ENCODE peak calls at places on chromosomes 3 and 15, in five cellular contexts. One of them, this sample, is unnamed. For H3K36me3, the result is how much of the 10 kb centered on the place peaks cover.

GRCh38 chr3:53038679-53039375 is 7.0 kb downstream of the SFMBT1 start:
- DNase-seq in astrocyte: no peak
- DNase-seq in upper lobe of left lung: no peak
- DNase-seq in CD8-positive, alpha-beta T cell: no peak
- DNase-seq in stomach: no peak
- DNase-seq in this sample: no peak

GRCh38 chr15:63915209-63915887 is 81.6 kb upstream of the HERC1 start:
- DNase-seq in CD8-positive, alpha-beta T cell: no peak
- DNase-seq in stomach: no peak
- DNase-seq in upper lobe of left lung: no peak
- DNase-seq in astrocyte: no peak
- DNase-seq in this sample: no peak

GRCh38 chr3:195115598-195115905 is 155.4 kb downstream of the XXYLT1 start:
- DNase-seq in astrocyte: no peak
- DNase-seq in CD8-positive, alpha-beta T cell: no peak
- DNase-seq in upper lobe of left lung: no peak
- DNase-seq in stomach: no peak
- DNase-seq in this sample: no peak

GRCh38 chr15:39407116-39407515 is 173.8 kb upstream of the THBS1 start:
- DNase-seq in astrocyte: no peak
- DNase-seq in upper lobe of left lung: no peak
- DNase-seq in stomach: no peak
- DNase-seq in CD8-positive, alpha-beta T cell: no peak
- DNase-seq in this sample: no peak

GRCh38 chr15:45414215-45414885 is 36.0 kb upstream of the GATM start:
- DNase-seq in upper lobe of left lung: no peak
- DNase-seq in astrocyte: no peak
- DNase-seq in CD8-positive, alpha-beta T cell: no peak
- DNase-seq in stomach: no peak
- DNase-seq in this sample: no peak

GRCh38 chr3:38648659-38649499 is 608 bp downstream of the SCN5A start:
- DNase-seq in upper lobe of left lung: no peak
- DNase-seq in CD8-positive, alpha-beta T cell: no peak
- DNase-seq in stomach: no peak
- DNase-seq in astrocyte: no peak
- DNase-seq in this sample: peak

GRCh38 chr3:186152889-186153292 is 44.0 kb upstream of the ETV5 start:
- DNase-seq in upper lobe of left lung: no peak
- DNase-seq in astrocyte: no peak
- DNase-seq in stomach: no peak
- DNase-seq in CD8-positive, alpha-beta T cell: no peak
- DNase-seq in this sample: no peak

GRCh38 chr15:49556437-49556836 is 64.2 kb downstream of the FAM227B start:
- DNase-seq in CD8-positive, alpha-beta T cell: no peak
- DNase-seq in upper lobe of left lung: no peak
- DNase-seq in astrocyte: no peak
- DNase-seq in stomach: no peak
- DNase-seq in this sample: no peak

GRCh38 chr15:100710213-100710612 is 107.8 kb downstream of the ASB7 start:
- DNase-seq in astrocyte: no peak
- DNase-seq in CD8-positive, alpha-beta T cell: no peak
- DNase-seq in stomach: no peak
- DNase-seq in upper lobe of left lung: no peak
- DNase-seq in this sample: no peak

GRCh38 chr3:47404955-47405790 is 24.4 kb downstream of the PTPN23 start:
- DNase-seq in astrocyte: peak
- DNase-seq in CD8-positive, alpha-beta T cell: no peak
- DNase-seq in upper lobe of left lung: no peak
- DNase-seq in stomach: peak
- DNase-seq in this sample: peak

GRCh38 chr3:190073264-190073663 is 47.4 kb downstream of the P3H2 start:
- DNase-seq in upper lobe of left lung: peak
- DNase-seq in astrocyte: peak
- DNase-seq in stomach: no peak
- DNase-seq in CD8-positive, alpha-beta T cell: no peak
- DNase-seq in this sample: no peak

GRCh38 chr15:67690936-67691335 is 134.4 kb upstream of the SKOR1 start:
- DNase-seq in stomach: no peak
- DNase-seq in CD8-positive, alpha-beta T cell: no peak
- DNase-seq in upper lobe of left lung: no peak
- DNase-seq in astrocyte: peak
- DNase-seq in this sample: peak

DNA sequence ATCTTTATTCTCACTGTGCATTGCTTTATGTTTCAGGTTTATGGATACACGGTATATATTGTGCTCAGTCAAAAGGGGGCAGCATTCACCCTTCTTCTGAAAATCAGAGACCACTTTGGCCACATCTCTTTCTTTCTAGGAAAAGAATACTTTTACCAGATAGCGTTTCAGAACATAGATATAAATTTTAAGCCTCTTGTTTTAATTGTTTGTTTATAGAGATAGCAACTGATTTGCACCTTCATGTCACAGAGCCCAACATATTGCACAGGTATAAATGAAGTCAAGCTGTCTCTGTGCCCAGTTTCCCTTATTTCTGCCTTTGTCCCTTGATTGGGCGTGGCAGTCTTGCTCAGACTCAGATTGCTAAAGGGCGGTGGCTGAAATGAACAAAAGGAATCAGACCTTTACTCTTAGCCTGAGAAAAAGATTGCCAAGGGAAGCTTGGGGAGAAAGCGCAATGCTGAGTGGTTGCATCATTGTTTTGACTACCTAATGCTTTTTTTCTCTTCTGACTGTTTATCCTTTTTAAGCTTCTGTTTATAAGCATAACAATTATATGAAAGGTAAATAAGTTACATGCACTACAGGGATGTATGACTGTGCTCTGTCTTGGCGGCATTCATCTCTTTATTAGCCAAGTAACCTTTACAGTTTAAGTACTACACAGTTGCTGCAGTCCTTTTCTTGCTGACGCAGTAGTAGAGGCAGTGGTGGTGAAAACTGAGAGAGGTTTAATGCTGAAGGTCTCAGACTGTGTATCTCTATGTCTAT is 70.8 kb upstream of the ZBTB20 start:
- DNase-seq in stomach: no peak
- DNase-seq in upper lobe of left lung: no peak
- DNase-seq in astrocyte: peak
- DNase-seq in CD8-positive, alpha-beta T cell: no peak
- DNase-seq in this sample: no peak
- TF ChIP-seq CTCF in stomach: peak
- TF ChIP-seq CTCF in upper lobe of left lung: peak
- TF ChIP-seq CTCF in astrocyte: peak
- TF ChIP-seq CTCF in CD8-positive, alpha-beta T cell: peak
- TF ChIP-seq CTCF in this sample: peak

GRCh38 chr3:46094506-46094905 is 67.2 kb upstream of the XCR1 start:
- DNase-seq in astrocyte: no peak
- DNase-seq in upper lobe of left lung: no peak
- DNase-seq in stomach: no peak
- DNase-seq in CD8-positive, alpha-beta T cell: no peak
- DNase-seq in this sample: no peak
- H3K4me3 ChIP-seq in astrocyte: no peak
- H3K4me3 ChIP-seq in upper lobe of left lung: no peak
- H3K4me3 ChIP-seq in stomach: no peak
- H3K4me3 ChIP-seq in CD8-positive, alpha-beta T cell: no peak
- H3K4me3 ChIP-seq in this sample: no peak

DNA sequence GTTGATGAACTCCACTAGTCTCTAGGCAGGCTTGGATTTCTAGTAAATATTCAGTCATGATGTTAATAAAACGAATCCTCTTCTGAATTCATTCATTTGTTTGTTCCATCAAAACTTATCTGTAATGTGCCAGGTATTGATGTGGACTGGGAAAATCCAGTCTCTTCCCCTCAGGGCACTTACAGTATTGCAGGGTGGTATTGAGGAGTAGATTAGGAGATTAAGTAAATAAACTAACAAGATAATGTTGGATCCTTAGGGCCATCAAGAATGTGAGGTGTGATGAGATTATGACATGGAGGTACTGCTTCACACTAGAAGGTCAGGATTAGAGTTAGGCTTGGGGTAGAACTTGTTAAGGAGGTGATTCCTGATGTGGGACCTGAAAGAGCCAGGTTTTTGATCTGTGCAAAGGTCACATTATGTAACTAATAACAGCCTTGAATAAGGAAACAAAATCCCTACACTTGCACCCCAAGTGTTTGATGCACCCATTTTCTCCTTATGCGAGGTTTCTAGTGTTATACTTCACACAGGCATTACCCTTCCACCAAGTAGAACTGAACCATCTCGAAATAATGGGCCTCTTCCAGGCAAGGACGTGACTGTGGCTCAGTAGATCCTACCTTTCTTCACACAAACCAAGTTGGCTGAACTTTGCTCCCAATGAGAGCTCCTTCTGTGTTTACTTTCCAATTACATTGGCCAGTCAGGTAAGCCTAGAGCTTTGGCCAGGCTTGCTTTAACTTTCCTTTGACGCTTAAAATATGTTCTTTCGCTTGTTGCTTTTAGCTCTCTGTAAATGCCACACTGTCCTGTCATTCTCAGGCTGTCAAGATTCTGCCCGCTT is 16.7 kb downstream of the MCTP2 start:
- DNase-seq in stomach: no peak
- DNase-seq in astrocyte: no peak
- DNase-seq in CD8-positive, alpha-beta T cell: no peak
- DNase-seq in upper lobe of left lung: no peak
- DNase-seq in this sample: no peak
- H3K36me3 ChIP-seq in stomach: under half
- H3K36me3 ChIP-seq in astrocyte: under half
- H3K36me3 ChIP-seq in CD8-positive, alpha-beta T cell: under half
- H3K36me3 ChIP-seq in upper lobe of left lung: under half
- H3K36me3 ChIP-seq in this sample: under half

DNA sequence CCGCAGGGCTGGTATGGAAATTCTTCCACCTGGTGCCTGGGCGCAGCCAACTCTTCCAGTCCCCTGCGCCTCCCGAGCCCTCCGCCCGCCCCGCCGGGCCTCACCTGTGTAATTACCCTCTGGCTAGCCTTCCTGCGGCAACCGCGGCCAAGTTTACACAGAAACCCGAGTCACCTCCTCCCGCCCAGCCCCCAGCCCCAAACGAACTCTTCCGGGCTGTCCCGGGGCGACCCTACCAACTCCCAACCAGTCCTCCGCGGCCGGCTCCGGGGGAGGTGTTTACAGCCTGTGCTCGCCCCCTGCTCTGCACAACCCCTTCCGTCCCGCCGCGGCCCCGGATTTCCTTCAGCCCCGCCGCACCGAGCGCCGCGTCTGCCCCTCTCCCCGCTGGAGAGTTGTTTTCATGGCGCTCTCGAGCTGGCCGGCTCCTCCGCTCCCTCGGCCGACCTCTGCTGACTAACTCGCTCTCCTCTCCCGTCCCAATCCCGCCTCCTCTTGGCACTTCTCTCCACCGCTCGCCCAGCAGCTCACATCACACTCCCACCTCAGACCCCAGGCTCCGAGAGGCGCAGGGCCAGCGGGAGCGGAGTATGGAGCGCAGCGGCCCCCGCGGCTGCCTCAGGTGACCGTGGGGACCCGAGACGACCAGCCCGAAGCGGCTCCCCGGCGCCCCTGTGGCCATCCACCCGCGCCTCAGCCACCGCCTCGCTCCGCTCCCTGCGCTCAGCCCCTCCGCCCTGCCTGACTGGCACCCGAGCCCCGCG is 538 bp downstream of the ATOSA start:
- DNase-seq in astrocyte: peak
- DNase-seq in upper lobe of left lung: peak
- DNase-seq in CD8-positive, alpha-beta T cell: peak
- DNase-seq in stomach: peak
- DNase-seq in this sample: peak
- TF ChIP-seq CTCF in astrocyte: no peak
- TF ChIP-seq CTCF in upper lobe of left lung: no peak
- TF ChIP-seq CTCF in CD8-positive, alpha-beta T cell: peak
- TF ChIP-seq CTCF in stomach: no peak
- TF ChIP-seq CTCF in this sample: no peak

GRCh38 chr3:156142649-156143048 is 22.3 kb downstream of the KCNAB1 start:
- DNase-seq in upper lobe of left lung: no peak
- DNase-seq in CD8-positive, alpha-beta T cell: no peak
- DNase-seq in astrocyte: no peak
- DNase-seq in stomach: no peak
- DNase-seq in this sample: no peak
- H3K4me3 ChIP-seq in upper lobe of left lung: no peak
- H3K4me3 ChIP-seq in CD8-positive, alpha-beta T cell: no peak
- H3K4me3 ChIP-seq in astrocyte: no peak
- H3K4me3 ChIP-seq in stomach: no peak
- H3K4me3 ChIP-seq in this sample: no peak

DNA sequence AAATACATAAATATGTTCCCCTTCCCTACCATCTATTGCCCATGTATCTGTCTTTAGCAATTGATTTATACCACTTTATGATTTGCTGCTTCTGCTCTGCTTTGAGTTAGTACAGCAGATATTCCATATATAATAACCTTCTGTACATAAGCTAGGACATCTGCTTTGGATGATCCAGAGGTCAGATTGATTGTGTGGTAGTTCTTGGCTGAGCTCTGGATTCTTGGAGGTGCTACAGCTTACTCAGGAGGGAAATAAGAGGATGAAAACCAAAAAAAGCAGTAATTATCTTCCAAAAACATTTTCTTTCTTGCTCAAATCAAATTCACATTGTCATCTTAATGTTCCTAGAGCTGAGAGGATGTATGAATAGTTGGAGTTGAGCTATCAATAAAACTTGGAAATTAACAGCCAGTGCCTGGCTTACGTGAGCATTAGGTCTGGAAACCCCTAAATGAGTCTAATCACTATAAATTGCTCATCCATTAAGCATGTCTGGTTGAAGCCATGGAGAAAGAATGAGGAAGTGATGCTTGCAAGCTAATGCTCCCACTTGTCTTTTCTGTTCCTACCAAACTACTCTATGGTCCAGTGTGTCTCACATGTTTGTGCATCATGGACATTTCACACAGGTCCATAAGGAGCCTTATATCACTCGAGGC is 36.3 kb upstream of the TMEM42 start:
- DNase-seq in astrocyte: peak
- DNase-seq in stomach: no peak
- DNase-seq in CD8-positive, alpha-beta T cell: no peak
- DNase-seq in upper lobe of left lung: no peak
- DNase-seq in this sample: peak
- H3K36me3 ChIP-seq in astrocyte: under half
- H3K36me3 ChIP-seq in stomach: under half
- H3K36me3 ChIP-seq in CD8-positive, alpha-beta T cell: under half
- H3K36me3 ChIP-seq in upper lobe of left lung: under half
- H3K36me3 ChIP-seq in this sample: under half

DNA sequence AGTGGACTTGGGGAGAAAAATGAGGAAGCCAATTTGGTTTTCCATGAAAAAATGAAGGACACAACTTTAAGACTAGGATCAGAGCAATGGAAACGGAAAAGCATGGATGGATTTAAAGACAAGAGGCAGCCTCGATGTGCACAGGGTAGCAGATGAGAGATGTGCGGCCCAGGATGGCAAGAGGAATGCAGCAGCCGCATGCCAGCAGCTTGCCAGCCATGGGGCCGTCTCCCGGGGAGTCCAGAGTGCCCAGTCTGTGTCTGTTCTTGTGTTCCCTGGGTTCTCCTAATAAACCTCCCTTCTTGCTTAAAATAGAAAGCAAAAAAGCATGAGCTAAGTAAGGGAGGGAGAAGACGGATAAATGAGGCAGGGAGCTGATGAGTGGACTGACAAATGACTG is 68.0 kb upstream of the IQSEC1 start:
- DNase-seq in upper lobe of left lung: peak
- DNase-seq in astrocyte: no peak
- DNase-seq in stomach: no peak
- DNase-seq in CD8-positive, alpha-beta T cell: no peak
- DNase-seq in this sample: no peak
- TF ChIP-seq CTCF in upper lobe of left lung: no peak
- TF ChIP-seq CTCF in astrocyte: no peak
- TF ChIP-seq CTCF in stomach: no peak
- TF ChIP-seq CTCF in CD8-positive, alpha-beta T cell: no peak
- TF ChIP-seq CTCF in this sample: no peak

This sample was measured in osteoblast.